ENCODE peak calls at places on chromosomes 11 and 22, in ten cellular contexts. T, H, F, Q, M, O, S, D, K and V are unnamed samples.

GRCh38 chr11:133782116-133782725 is 63.1 kb downstream of the SPATA19 start:
- DNase-seq in T (no peak), H (no peak), F (no peak), Q (no peak), M (no peak), O (no peak), S (no peak), D (no peak), K (no peak), V (no peak)

GRCh38 chr11:8899119-8899753 is 11.8 kb upstream of the AKIP1 start:
- DNase-seq in T (no peak), H (no peak), F (no peak), Q (no peak), M (no peak), O (no peak), S (no peak), D (no peak), K (no peak), V (no peak)

GRCh38 chr11:32426819-32427615 is 8.3 kb downstream of the WT1 start:
- DNase-seq in T (no peak), H (no peak), F (no peak), Q (no peak), M (no peak), O (no peak), S (no peak), D (peak), K (no peak), V (peak)

GRCh38 chr11:111412293-111412692 is 33.2 kb upstream of the POU2AF1 start:
- DNase-seq in T (no peak), H (no peak), F (no peak), Q (no peak), M (no peak), O (no peak), S (no peak), D (no peak), K (no peak), V (no peak)

GRCh38 chr22:42283288-42284229 is 13.1 kb upstream of the TCF20 start:
- DNase-seq in T (no peak), H (no peak), F (no peak), Q (peak), M (no peak), O (no peak), S (no peak), D (peak), K (no peak), V (no peak)

GRCh38 chr11:115500547-115501503 is 3.4 kb downstream of the CADM1 start:
- DNase-seq in T (no peak), H (no peak), F (no peak), Q (no peak), M (no peak), O (no peak), S (no peak), D (no peak), K (no peak), V (peak)

GRCh38 chr11:23563591-23563990 is 703.3 kb upstream of the CCDC179 start:
- DNase-seq in T (no peak), H (no peak), F (no peak), Q (no peak), M (no peak), O (no peak), S (no peak), D (no peak), K (no peak), V (no peak)

GRCh38 chr22:22976033-22976922 is 88.7 kb downstream of the IGLL5 start:
- DNase-seq in T (no peak), H (no peak), F (no peak), Q (no peak), M (no peak), O (no peak), S (no peak), D (no peak), K (no peak), V (no peak)

GRCh38 chr22:17570851-17571631 is 7.7 kb downstream of the SLC25A18 start:
- DNase-seq in T (peak), H (peak), F (peak), Q (no peak), M (no peak), O (no peak), S (no peak), D (peak), K (peak), V (no peak)

GRCh38 chr11:9763301-9763700 is 99.4 kb downstream of the SWAP70 start:
- DNase-seq in T (no peak), H (no peak), F (no peak), Q (no peak), M (no peak), O (no peak), S (no peak), D (no peak), K (no peak), V (no peak)

GRCh38 chr11:125470355-125470754 is 25.7 kb downstream of the FEZ1 start:
- DNase-seq in T (no peak), H (no peak), F (no peak), Q (no peak), M (no peak), O (no peak), S (no peak), D (no peak), K (no peak), V (no peak)

GRCh38 chr22:22507743-22508273 is 734 bp downstream of the ZNF280B start:
- DNase-seq in T (no peak), H (no peak), F (no peak), Q (no peak), M (no peak), O (no peak), S (no peak), D (no peak), K (no peak), V (no peak)

GRCh38 chr22:24453853-24454252 is 26.5 kb downstream of the ADORA2A start:
- DNase-seq in T (no peak), H (no peak), F (no peak), Q (no peak), M (no peak), O (no peak), S (no peak), D (no peak), K (no peak), V (no peak)

GRCh38 chr22:37373451-37373850 is 53.8 kb downstream of the ELFN2 start:
- DNase-seq in T (no peak), H (no peak), F (no peak), Q (no peak), M (no peak), O (no peak), S (no peak), D (no peak), K (no peak), V (no peak)

GRCh38 chr11:61923166-61924015 is 6.0 kb upstream of the RAB3IL1 start:
- DNase-seq in T (peak), H (peak), F (peak), Q (no peak), M (no peak), O (no peak), S (no peak), D (peak), K (peak), V (no peak)

GRCh38 chr22:44933829-44934735 is 75.7 kb downstream of the PHF21B start:
- DNase-seq in T (no peak), H (no peak), F (no peak), Q (no peak), M (no peak), O (no peak), S (peak), D (no peak), K (no peak), V (no peak)

GRCh38 chr22:22018825-22019658 is 36.5 kb upstream of the TOP3B start:
- DNase-seq in T (no peak), H (no peak), F (no peak), Q (no peak), M (no peak), O (no peak), S (no peak), D (no peak), K (no peak), V (no peak)

GRCh38 chr11:35211952-35212351 is 73.0 kb downstream of the CD44 start:
- DNase-seq in T (no peak), H (no peak), F (no peak), Q (no peak), M (no peak), O (no peak), S (no peak), D (no peak), K (no peak), V (no peak)

GRCh38 chr11:128323381-128323780 is 264.0 kb downstream of the ETS1 start:
- DNase-seq in T (no peak), H (no peak), F (no peak), Q (peak), M (no peak), O (peak), S (no peak), D (no peak), K (no peak), V (no peak)

GRCh38 chr11:16013649-16014275 is 342.6 kb downstream of the SOX6 start:
- DNase-seq in T (no peak), H (no peak), F (no peak), Q (no peak), M (no peak), O (no peak), S (no peak), D (no peak), K (no peak), V (no peak)

GRCh38 chr22:26992556-26992955 is 335.2 kb downstream of the MIAT start:
- DNase-seq in T (no peak), H (no peak), F (no peak), Q (no peak), M (no peak), O (no peak), S (no peak), D (no peak), K (peak), V (no peak)

GRCh38 chr22:28208036-28208435 is 289.0 kb upstream of the PITPNB start:
- DNase-seq in T (no peak), H (no peak), F (no peak), Q (no peak), M (no peak), O (no peak), S (no peak), D (no peak), K (no peak), V (no peak)

GRCh38 chr11:58845342-58845741 is 838 bp upstream of the GLYATL2 start:
- DNase-seq in T (no peak), H (no peak), F (no peak), Q (no peak), M (no peak), O (no peak), S (no peak), D (no peak), K (no peak), V (no peak)

GRCh38 chr11:31702966-31703365 is 108.2 kb downstream of the PAX6 start:
- DNase-seq in T (no peak), H (no peak), F (no peak), Q (no peak), M (no peak), O (peak), S (no peak), D (no peak), K (no peak), V (no peak)

GRCh38 chr22:35218079-35218478 is 39.2 kb upstream of the HMGXB4 start:
- DNase-seq in T (no peak), H (no peak), F (no peak), Q (no peak), M (no peak), O (no peak), S (no peak), D (peak), K (no peak), V (no peak)

GRCh38 chr11:9518835-9519234 is 54.6 kb upstream of the WEE1 start:
- DNase-seq in T (no peak), H (no peak), F (no peak), Q (no peak), M (no peak), O (no peak), S (no peak), D (no peak), K (no peak), V (no peak)

GRCh38 chr11:59801981-59802638 is 8.5 kb downstream of the MRPL16 start:
- DNase-seq in T (peak), H (no peak), F (no peak), Q (no peak), M (no peak), O (peak), S (no peak), D (peak), K (no peak), V (peak)

GRCh38 chr11:36398261-36398953 is 102.3 kb downstream of the PRR5L start:
- DNase-seq in T (no peak), H (no peak), F (no peak), Q (no peak), M (no peak), O (no peak), S (no peak), D (no peak), K (no peak), V (no peak)

GRCh38 chr11:79092791-79093313 is 348.0 kb downstream of the TENM4 start:
- DNase-seq in T (no peak), H (peak), F (no peak), Q (no peak), M (no peak), O (peak), S (no peak), D (no peak), K (peak), V (no peak)

GRCh38 chr22:35437038-35437437 is 37.1 kb downstream of the MCM5 start:
- DNase-seq in T (no peak), H (no peak), F (no peak), Q (no peak), M (no peak), O (peak), S (no peak), D (peak), K (no peak), V (no peak)

DNA sequence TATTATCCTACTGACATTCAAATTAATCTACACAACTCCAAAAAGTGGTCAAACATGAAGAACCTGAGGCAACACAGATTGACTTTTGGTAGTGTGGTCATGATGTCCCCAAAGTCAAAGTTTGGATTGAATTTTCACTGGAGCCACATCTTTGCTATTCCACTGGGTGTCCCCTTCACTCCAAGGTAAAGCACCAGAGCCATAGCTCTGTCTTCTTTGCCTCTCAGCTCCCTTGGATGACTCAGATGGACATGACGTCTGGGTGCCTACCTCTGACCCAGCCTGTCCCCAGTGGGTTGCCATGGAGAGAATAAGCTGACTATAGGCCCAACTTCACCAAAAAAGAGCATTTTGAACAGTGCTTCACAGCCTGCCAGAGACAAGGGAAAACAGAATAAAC is 57.4 kb upstream of the ARHGAP42 start:
- DNase-seq in T (no peak), H (no peak), F (no peak), Q (no peak), M (no peak), O (peak), S (no peak), D (peak), K (no peak), V (no peak)
- TF ChIP-seq CTCF in T (no peak), H (no peak), F (no peak), Q (no peak), M (no peak), O (no peak), S (no peak), D (peak), K (no peak), V (no peak)

DNA sequence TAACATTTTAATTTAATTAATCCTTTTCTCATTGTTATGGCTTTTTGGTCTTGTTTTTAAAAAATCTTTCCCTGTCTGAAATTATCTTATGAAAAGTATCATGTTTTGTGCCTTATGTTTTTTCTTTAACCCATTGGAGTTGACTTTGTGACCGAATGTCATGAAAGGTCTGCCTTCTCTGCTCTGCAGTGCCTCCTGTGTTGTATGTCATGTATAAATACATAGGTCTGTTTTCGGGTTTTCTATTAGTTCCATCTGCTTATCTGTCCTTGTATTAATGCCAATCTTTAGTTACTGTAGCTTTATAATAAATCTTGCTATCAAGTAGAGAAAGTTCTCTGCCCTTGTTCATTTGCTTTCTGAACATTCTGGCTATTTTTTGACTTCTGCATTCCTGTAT is 73.0 kb downstream of the ZBTB44 start:
- DNase-seq in T (no peak), H (no peak), F (no peak), Q (no peak), M (no peak), O (no peak), S (no peak), D (no peak), K (no peak), V (no peak)
- TF ChIP-seq CTCF in T (no peak), H (no peak), F (no peak), Q (no peak), M (no peak), O (no peak), S (no peak), D (peak), K (no peak), V (no peak)

GRCh38 chr22:50726643-50727340 is 11.2 kb upstream of the ACR start:
- DNase-seq in T (no peak), H (no peak), F (no peak), Q (no peak), M (no peak), O (no peak), S (no peak), D (peak), K (peak), V (no peak)
- TF ChIP-seq CTCF in T (no peak), H (no peak), F (no peak), Q (no peak), M (no peak), O (no peak), S (no peak), D (peak), K (no peak), V (no peak)

DNA sequence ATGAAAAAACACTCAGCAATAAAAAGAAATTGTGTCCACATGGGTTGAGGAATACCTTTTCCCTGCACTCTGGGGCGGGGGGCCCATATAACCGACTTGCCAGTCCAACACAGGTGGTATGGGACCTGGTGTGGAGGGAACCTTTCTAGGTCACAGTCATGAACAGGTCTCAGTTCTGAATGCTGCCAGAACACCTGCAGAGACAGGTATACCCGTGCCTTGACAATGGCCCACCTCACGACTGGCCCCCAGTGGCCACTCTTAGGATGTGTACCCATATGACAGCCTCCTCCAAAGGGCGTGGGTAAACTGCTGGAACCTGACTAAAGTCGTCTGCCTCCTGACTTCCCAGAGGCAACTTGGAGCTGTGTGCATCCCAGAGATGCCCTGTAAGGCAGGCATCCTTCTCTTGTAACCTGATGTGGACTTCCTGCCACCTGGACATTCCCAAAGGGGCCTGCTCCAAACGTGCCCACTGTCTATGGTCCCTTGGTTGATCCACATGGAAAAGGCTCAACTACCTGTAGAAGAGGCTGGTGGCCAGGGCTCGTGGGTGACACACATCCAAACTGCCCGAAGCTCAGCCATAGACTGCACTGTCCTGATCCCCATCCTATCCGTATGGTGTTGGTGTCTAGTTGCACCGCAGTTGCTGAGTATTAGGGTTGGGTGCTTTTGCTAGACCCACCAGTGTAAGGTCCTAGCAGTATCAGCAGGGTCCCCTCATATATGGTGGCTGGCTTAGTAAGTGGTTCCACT is 859.3 kb downstream of the BRD1 start:
- DNase-seq in T (peak), H (peak), F (no peak), Q (no peak), M (no peak), O (peak), S (peak), D (peak), K (no peak), V (peak)
- TF ChIP-seq CTCF in T (no peak), H (no peak), F (no peak), Q (peak), M (no peak), O (peak), S (no peak), D (peak), K (no peak), V (peak)

DNA sequence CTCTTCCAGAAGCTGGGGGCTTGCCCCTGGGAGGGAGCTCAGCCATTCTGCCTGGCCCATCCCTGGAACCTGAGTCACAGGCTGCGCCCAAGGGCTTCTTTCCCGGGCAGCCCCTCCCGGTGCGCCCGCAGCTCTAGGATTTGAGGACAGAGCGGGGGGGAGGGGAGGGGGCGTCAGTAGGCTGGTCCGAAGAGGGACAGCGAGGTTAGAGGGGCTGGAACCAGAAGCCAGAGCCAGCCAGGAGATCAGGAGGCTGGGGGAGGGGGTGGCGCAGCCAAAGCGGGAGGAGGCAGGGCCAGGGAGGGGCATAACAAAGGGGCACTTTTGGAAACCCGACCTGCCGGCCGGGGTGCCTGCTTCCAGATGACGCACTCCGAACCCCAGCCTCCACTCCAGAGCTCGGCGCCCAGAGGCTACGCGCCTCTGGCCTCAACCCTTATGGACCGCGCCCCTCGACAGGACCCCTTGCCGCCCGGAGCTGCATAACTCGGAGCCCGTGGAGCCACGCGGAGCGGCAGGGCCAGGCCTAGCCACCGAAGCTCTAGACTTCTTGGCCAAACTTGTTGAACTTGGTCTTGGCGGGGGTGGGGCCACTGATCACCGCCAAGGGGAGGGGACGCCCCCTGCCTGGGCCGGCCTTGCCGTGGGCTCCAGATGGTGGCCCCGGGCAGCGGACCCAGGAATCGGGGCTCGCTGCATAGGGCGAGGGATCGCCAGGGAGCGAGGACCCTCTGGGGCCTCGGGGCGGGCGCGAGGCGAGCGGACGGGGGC is 744 bp downstream of the PACSIN3 start:
- DNase-seq in T (peak), H (no peak), F (no peak), Q (no peak), M (no peak), O (peak), S (no peak), D (peak), K (peak), V (peak)
- TF ChIP-seq CTCF in T (no peak), H (no peak), F (no peak), Q (no peak), M (no peak), O (no peak), S (no peak), D (no peak), K (no peak), V (no peak)